ENCODE peak calls at places on chromosomes 16 and 17, in five cellular contexts. One of them, this sample, is unnamed.

GRCh38 chr17:21096874-21097273 is 29.9 kb upstream of the DHRS7B start:
- DNase-seq in endodermal cell: no peak
- DNase-seq in lower lobe of right lung: no peak
- DNase-seq in heart right ventricle: no peak
- DNase-seq in aorta: no peak
- DNase-seq in this sample: no peak

GRCh38 chr16:49473773-49474172 is 100.2 kb downstream of the C16orf78 start:
- DNase-seq in lower lobe of right lung: peak
- DNase-seq in heart right ventricle: no peak
- DNase-seq in endodermal cell: no peak
- DNase-seq in aorta: peak
- DNase-seq in this sample: no peak

GRCh38 chr16:66146689-66147330 is 219.7 kb upstream of the CDH5 start:
- DNase-seq in heart right ventricle: no peak
- DNase-seq in endodermal cell: no peak
- DNase-seq in lower lobe of right lung: no peak
- DNase-seq in aorta: no peak
- DNase-seq in this sample: no peak

GRCh38 chr16:66731101-66731500 is 20.3 kb downstream of the DYNC1LI2 start:
- DNase-seq in aorta: no peak
- DNase-seq in endodermal cell: no peak
- DNase-seq in heart right ventricle: no peak
- DNase-seq in lower lobe of right lung: no peak
- DNase-seq in this sample: no peak

GRCh38 chr16:28304214-28304613 is 11.9 kb downstream of the SBK1 start:
- DNase-seq in aorta: no peak
- DNase-seq in heart right ventricle: peak
- DNase-seq in lower lobe of right lung: no peak
- DNase-seq in endodermal cell: peak
- DNase-seq in this sample: peak

GRCh38 chr17:29155235-29155965 is 24.8 kb downstream of the MYO18A start:
- DNase-seq in lower lobe of right lung: peak
- DNase-seq in aorta: peak
- DNase-seq in endodermal cell: peak
- DNase-seq in heart right ventricle: no peak
- DNase-seq in this sample: no peak

GRCh38 chr16:79607587-79607986 is 7.0 kb upstream of the MAF start:
- DNase-seq in lower lobe of right lung: no peak
- DNase-seq in aorta: no peak
- DNase-seq in endodermal cell: no peak
- DNase-seq in heart right ventricle: no peak
- DNase-seq in this sample: no peak

GRCh38 chr16:24135624-24136296 is 120.4 kb upstream of the CACNG3 start:
- DNase-seq in lower lobe of right lung: no peak
- DNase-seq in endodermal cell: peak
- DNase-seq in heart right ventricle: no peak
- DNase-seq in aorta: no peak
- DNase-seq in this sample: no peak

GRCh38 chr17:38440614-38441397 is 12.5 kb downstream of the ARHGAP23 start:
- DNase-seq in endodermal cell: peak
- DNase-seq in lower lobe of right lung: no peak
- DNase-seq in heart right ventricle: peak
- DNase-seq in aorta: no peak
- DNase-seq in this sample: peak

GRCh38 chr16:88634141-88634993 is 4.0 kb upstream of the IL17C start:
- DNase-seq in aorta: peak
- DNase-seq in lower lobe of right lung: peak
- DNase-seq in endodermal cell: peak
- DNase-seq in heart right ventricle: peak
- DNase-seq in this sample: peak

GRCh38 chr16:69930117-69930776 is 20.9 kb upstream of the CLEC18A start:
- DNase-seq in lower lobe of right lung: peak
- DNase-seq in endodermal cell: peak
- DNase-seq in heart right ventricle: peak
- DNase-seq in aorta: peak
- DNase-seq in this sample: peak

GRCh38 chr16:4103741-4104140 is 12.5 kb downstream of the ADCY9 start:
- DNase-seq in endodermal cell: no peak
- DNase-seq in aorta: no peak
- DNase-seq in lower lobe of right lung: peak
- DNase-seq in heart right ventricle: no peak
- DNase-seq in this sample: no peak

GRCh38 chr17:30378191-30378796 is 433 bp upstream of the CPD start:
- DNase-seq in lower lobe of right lung: peak
- DNase-seq in endodermal cell: peak
- DNase-seq in heart right ventricle: peak
- DNase-seq in aorta: peak
- DNase-seq in this sample: peak

GRCh38 chr17:34177642-34178041 is 77.4 kb upstream of the CCL2 start:
- DNase-seq in endodermal cell: no peak
- DNase-seq in heart right ventricle: no peak
- DNase-seq in lower lobe of right lung: no peak
- DNase-seq in aorta: no peak
- DNase-seq in this sample: no peak

GRCh38 chr17:19812407-19812806 is 55.3 kb downstream of the ULK2 start:
- DNase-seq in aorta: no peak
- DNase-seq in lower lobe of right lung: no peak
- DNase-seq in endodermal cell: peak
- DNase-seq in heart right ventricle: no peak
- DNase-seq in this sample: no peak

GRCh38 chr17:48873696-48874443 is 18.7 kb upstream of the ATP5MC1 start:
- DNase-seq in lower lobe of right lung: no peak
- DNase-seq in heart right ventricle: no peak
- DNase-seq in aorta: no peak
- DNase-seq in endodermal cell: no peak
- DNase-seq in this sample: no peak

GRCh38 chr16:88806491-88807111 is 3.0 kb downstream of the CDT1 start:
- DNase-seq in endodermal cell: no peak
- DNase-seq in aorta: no peak
- DNase-seq in heart right ventricle: no peak
- DNase-seq in lower lobe of right lung: no peak
- DNase-seq in this sample: no peak

GRCh38 chr16:86680137-86680536 is 101.8 kb downstream of the FOXL1 start:
- DNase-seq in endodermal cell: no peak
- DNase-seq in heart right ventricle: no peak
- DNase-seq in lower lobe of right lung: no peak
- DNase-seq in aorta: peak
- DNase-seq in this sample: peak

GRCh38 chr16:71564377-71564967 is 12.4 kb downstream of the TAT start:
- DNase-seq in heart right ventricle: peak
- DNase-seq in endodermal cell: no peak
- DNase-seq in lower lobe of right lung: no peak
- DNase-seq in aorta: no peak
- DNase-seq in this sample: no peak

GRCh38 chr16:73040136-73040535 is 7.8 kb downstream of the ZFHX3 start:
- DNase-seq in aorta: peak
- DNase-seq in endodermal cell: peak
- DNase-seq in heart right ventricle: no peak
- DNase-seq in lower lobe of right lung: no peak
- DNase-seq in this sample: no peak

GRCh38 chr17:75125984-75126383 is 5.6 kb downstream of the NT5C start:
- DNase-seq in aorta: no peak
- DNase-seq in lower lobe of right lung: no peak
- DNase-seq in heart right ventricle: no peak
- DNase-seq in endodermal cell: peak
- DNase-seq in this sample: no peak

GRCh38 chr16:60655514-60656153 is 1380.6 kb downstream of the CDH8 start:
- DNase-seq in endodermal cell: no peak
- DNase-seq in lower lobe of right lung: no peak
- DNase-seq in heart right ventricle: no peak
- DNase-seq in aorta: no peak
- DNase-seq in this sample: no peak

GRCh38 chr17:5097101-5097834 is 14.4 kb downstream of the ZNF232 start:
- DNase-seq in endodermal cell: peak
- DNase-seq in lower lobe of right lung: peak
- DNase-seq in heart right ventricle: peak
- DNase-seq in aorta: peak
- DNase-seq in this sample: peak

GRCh38 chr17:55267777-55268648 is 3.3 kb downstream of the HLF start:
- DNase-seq in endodermal cell: no peak
- DNase-seq in lower lobe of right lung: no peak
- DNase-seq in aorta: no peak
- DNase-seq in heart right ventricle: no peak
- DNase-seq in this sample: no peak

GRCh38 chr16:47613251-47613650 is 152.1 kb downstream of the PHKB start:
- DNase-seq in heart right ventricle: no peak
- DNase-seq in aorta: no peak
- DNase-seq in endodermal cell: no peak
- DNase-seq in lower lobe of right lung: no peak
- DNase-seq in this sample: no peak

GRCh38 chr16:59047114-59047513 is 313.0 kb upstream of the GOT2 start:
- DNase-seq in lower lobe of right lung: no peak
- DNase-seq in aorta: no peak
- DNase-seq in endodermal cell: peak
- DNase-seq in heart right ventricle: no peak
- DNase-seq in this sample: no peak

GRCh38 chr16:4290236-4290830 is 17.5 kb upstream of the TFAP4 start:
- DNase-seq in heart right ventricle: no peak
- DNase-seq in lower lobe of right lung: peak
- DNase-seq in endodermal cell: peak
- DNase-seq in aorta: no peak
- DNase-seq in this sample: no peak

GRCh38 chr16:4826980-4827379 is 20.1 kb downstream of the GLYR1 start:
- DNase-seq in aorta: no peak
- DNase-seq in endodermal cell: no peak
- DNase-seq in heart right ventricle: no peak
- DNase-seq in lower lobe of right lung: no peak
- DNase-seq in this sample: peak

GRCh38 chr16:14303654-14304394 is 232.7 kb downstream of the MRTFB start:
- DNase-seq in aorta: peak
- DNase-seq in lower lobe of right lung: no peak
- DNase-seq in heart right ventricle: no peak
- DNase-seq in endodermal cell: peak
- DNase-seq in this sample: no peak

GRCh38 chr17:70906808-70907207 is 737.5 kb downstream of the KCNJ2 start:
- DNase-seq in heart right ventricle: no peak
- DNase-seq in lower lobe of right lung: no peak
- DNase-seq in aorta: no peak
- DNase-seq in endodermal cell: no peak
- DNase-seq in this sample: peak

GRCh38 chr16:57167951-57168350 is 17.9 kb downstream of the PSME3IP1 start:
- DNase-seq in lower lobe of right lung: no peak
- DNase-seq in heart right ventricle: no peak
- DNase-seq in aorta: no peak
- DNase-seq in endodermal cell: no peak
- DNase-seq in this sample: no peak

GRCh38 chr17:31780436-31780835 is 78.6 kb downstream of the COPRS start:
- DNase-seq in aorta: no peak
- DNase-seq in heart right ventricle: no peak
- DNase-seq in endodermal cell: no peak
- DNase-seq in lower lobe of right lung: no peak
- DNase-seq in this sample: no peak

DNA sequence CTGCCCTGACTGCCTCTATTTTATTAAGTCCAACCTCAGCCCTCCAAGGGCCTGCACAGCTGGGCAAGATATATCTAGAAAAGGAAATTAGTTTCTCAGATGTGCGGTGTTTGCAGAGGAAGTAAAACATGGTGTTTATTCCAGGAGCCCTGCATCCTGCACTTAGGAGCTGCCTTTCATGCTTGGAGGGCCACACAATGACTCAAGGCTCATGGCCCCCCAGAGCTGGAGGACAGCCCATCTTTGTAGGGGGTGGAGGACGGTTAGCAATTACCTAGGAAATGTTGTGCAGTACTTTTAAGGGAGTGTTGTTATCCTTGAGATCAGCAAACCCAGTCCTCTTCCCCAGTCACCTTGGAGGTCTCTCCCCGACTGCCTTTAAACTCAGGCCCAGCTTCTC is 80.5 kb downstream of the COPRS start:
- DNase-seq in lower lobe of right lung: no peak
- DNase-seq in endodermal cell: no peak
- DNase-seq in aorta: no peak
- DNase-seq in heart right ventricle: no peak
- DNase-seq in this sample: no peak
- H3K27ac ChIP-seq in lower lobe of right lung: no peak
- H3K27ac ChIP-seq in endodermal cell: no peak
- H3K27ac ChIP-seq in aorta: no peak
- H3K27ac ChIP-seq in heart right ventricle: peak
- H3K27ac ChIP-seq in this sample: peak

GRCh38 chr17:41133880-41134735 is 6.2 kb downstream of the KRTAP4-6 start:
- DNase-seq in endodermal cell: no peak
- DNase-seq in aorta: no peak
- DNase-seq in lower lobe of right lung: no peak
- DNase-seq in heart right ventricle: no peak
- DNase-seq in this sample: no peak
- H3K27ac ChIP-seq in endodermal cell: no peak
- H3K27ac ChIP-seq in aorta: no peak
- H3K27ac ChIP-seq in lower lobe of right lung: no peak
- H3K27ac ChIP-seq in heart right ventricle: no peak
- H3K27ac ChIP-seq in this sample: no peak

GRCh38 chr17:44043326-44043725 is 23.1 kb downstream of the LSM12 start:
- DNase-seq in endodermal cell: no peak
- DNase-seq in heart right ventricle: no peak
- DNase-seq in lower lobe of right lung: peak
- DNase-seq in aorta: peak
- DNase-seq in this sample: no peak
- H3K27ac ChIP-seq in endodermal cell: no peak
- H3K27ac ChIP-seq in heart right ventricle: peak
- H3K27ac ChIP-seq in lower lobe of right lung: peak
- H3K27ac ChIP-seq in aorta: no peak
- H3K27ac ChIP-seq in this sample: peak

DNA sequence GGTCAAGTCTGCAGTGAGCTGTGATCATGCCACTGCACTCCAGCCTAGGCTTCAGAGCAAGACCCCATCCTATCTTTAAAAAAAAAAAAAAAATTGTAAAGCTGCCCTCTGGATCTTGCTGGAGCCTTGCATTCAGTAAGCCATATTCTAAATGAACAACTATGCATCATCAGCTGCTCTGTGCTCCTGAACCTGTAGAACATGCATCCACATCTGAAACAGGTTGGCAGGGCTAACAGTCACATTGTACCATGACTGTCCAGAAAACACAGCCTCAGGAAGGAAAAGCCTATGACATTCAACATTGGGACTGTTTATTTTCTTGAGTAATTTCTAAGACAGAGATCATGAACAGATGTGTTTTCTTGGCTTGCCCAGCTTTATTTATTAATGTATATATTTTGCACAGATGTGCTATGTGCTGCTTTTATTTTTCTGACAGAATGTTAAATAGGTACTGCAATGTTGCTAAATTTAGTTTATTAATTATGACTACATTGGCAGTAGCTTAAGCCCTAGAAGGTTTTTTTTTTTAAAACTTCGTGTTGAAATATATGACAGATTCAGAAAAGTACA is 19.8 kb downstream of the ACSF2 start:
- DNase-seq in lower lobe of right lung: no peak
- DNase-seq in heart right ventricle: no peak
- DNase-seq in aorta: no peak
- DNase-seq in endodermal cell: no peak
- DNase-seq in this sample: no peak
- H3K27ac ChIP-seq in lower lobe of right lung: peak
- H3K27ac ChIP-seq in heart right ventricle: no peak
- H3K27ac ChIP-seq in aorta: no peak
- H3K27ac ChIP-seq in endodermal cell: no peak
- H3K27ac ChIP-seq in this sample: no peak